ENCODE peak calls at places on chromosomes 13 and 19, in ten cellular contexts. H is body of pancreas, I is cardiac fibroblast, Y is fibroblast of lung, L is breast epithelium, K is heart left ventricle, G is endothelial cell of umbilical vein, U is AG04450, X is astrocyte of the spinal cord, F is ascending aorta. A is an unnamed sample.

GRCh38 chr19:56140583-56141415 is at the start of gene ZNF444:
- DNase-seq in U (peak), K (peak), F (peak), X (peak), L (peak), G (peak), Y (peak), I (peak), H (peak), A (peak)

GRCh38 chr19:46351241-46352041 is 4.6 kb downstream of the PPP5C start:
- DNase-seq in K (peak), I (peak), X (peak), Y (peak), G (peak), L (no peak), U (no peak), F (peak), H (peak), A (peak)

GRCh38 chr13:40379794-40380608 is 286.4 kb downstream of the FOXO1 start:
- DNase-seq in Y (no peak), F (no peak), U (no peak), L (no peak), X (no peak), K (no peak), G (no peak), I (no peak), H (no peak), A (no peak)

GRCh38 chr13:48567521-48568331 is 34.8 kb upstream of the RCBTB2 start:
- DNase-seq in I (peak), K (no peak), H (no peak), U (no peak), X (no peak), Y (peak), L (no peak), F (no peak), G (peak), A (peak)

GRCh38 chr13:109400625-109401257 is 385.6 kb downstream of the IRS2 start:
- DNase-seq in I (no peak), K (peak), Y (no peak), G (no peak), X (no peak), L (no peak), F (no peak), H (no peak), U (no peak), A (no peak)

GRCh38 chr13:85536706-85537105 is 262.5 kb downstream of the SLITRK6 start:
- DNase-seq in L (no peak), K (no peak), H (no peak), X (no peak), F (no peak), I (no peak), U (no peak), G (no peak), Y (peak), A (no peak)

GRCh38 chr13:108968566-108968965 is 339.2 kb downstream of the MYO16 start:
- DNase-seq in G (no peak), Y (no peak), L (no peak), F (no peak), U (no peak), H (no peak), K (no peak), X (no peak), I (no peak), A (no peak)

GRCh38 chr13:60244381-60244780 is 80.7 kb upstream of the DIAPH3 start:
- DNase-seq in K (no peak), L (no peak), I (no peak), U (no peak), H (no peak), Y (no peak), F (no peak), X (no peak), G (no peak), A (no peak)

GRCh38 chr19:37905936-37906867 is at the start of gene WDR87:
- DNase-seq in U (no peak), Y (no peak), H (peak), G (no peak), L (peak), K (peak), X (peak), F (no peak), I (peak), A (no peak)

GRCh38 chr19:18194554-18195238 is 1.7 kb downstream of the MPV17L2 start:
- DNase-seq in F (no peak), L (no peak), Y (peak), I (no peak), H (peak), K (no peak), G (peak), X (peak), U (no peak), A (peak)

GRCh38 chr19:55385236-55385748 is 440 bp upstream of the RPL28 start:
- DNase-seq in K (peak), X (peak), G (peak), H (peak), L (peak), U (peak), Y (peak), F (peak), I (peak), A (peak)

GRCh38 chr19:17086129-17086528 is 10.6 kb downstream of the MYO9B start:
- DNase-seq in G (no peak), F (no peak), U (no peak), K (no peak), L (no peak), H (no peak), I (no peak), Y (no peak), X (no peak), A (no peak)

GRCh38 chr19:37920591-37921450 is 13.8 kb downstream of the SIPA1L3 start:
- DNase-seq in F (no peak), U (no peak), I (no peak), L (no peak), Y (no peak), H (peak), K (no peak), X (no peak), G (no peak), A (no peak)

GRCh38 chr19:38910488-38910887 is 1.5 kb downstream of the CCER2 start:
- DNase-seq in H (no peak), Y (no peak), K (no peak), X (no peak), U (no peak), G (no peak), I (no peak), F (no peak), L (no peak), A (no peak)

GRCh38 chr13:28268800-28269223 is 130.5 kb downstream of the PAN3 start:
- DNase-seq in K (no peak), L (no peak), U (no peak), X (no peak), I (no peak), F (no peak), G (no peak), Y (no peak), H (no peak), A (no peak)

GRCh38 chr19:51783373-51783772 is 11.6 kb upstream of the FPR3 start:
- DNase-seq in Y (no peak), L (no peak), I (peak), G (no peak), X (no peak), U (no peak), H (no peak), F (no peak), K (no peak), A (peak)

GRCh38 chr19:42295831-42296525 is 6.0 kb upstream of the PRR19 start:
- DNase-seq in K (peak), Y (peak), L (peak), F (peak), U (no peak), X (peak), I (peak), H (peak), G (peak), A (peak)

GRCh38 chr19:56710437-56710836 is 38.9 kb upstream of the ZNF835 start:
- DNase-seq in L (no peak), F (no peak), K (no peak), H (no peak), Y (no peak), G (no peak), X (no peak), I (no peak), U (no peak), A (no peak)

GRCh38 chr13:73141292-73141771 is 82.5 kb downstream of the KLF5 start:
- DNase-seq in X (peak), G (peak), L (no peak), U (no peak), I (peak), K (no peak), Y (peak), H (peak), F (no peak), A (no peak)

GRCh38 chr19:39128511-39129079 is 3.0 kb downstream of the PAK4 start:
- DNase-seq in F (no peak), X (no peak), K (no peak), Y (no peak), L (no peak), I (no peak), U (no peak), G (no peak), H (no peak), A (no peak)

GRCh38 chr13:72692884-72693514 is 34.4 kb downstream of the MZT1 start:
- DNase-seq in G (no peak), H (no peak), I (no peak), K (no peak), X (no peak), L (no peak), Y (no peak), U (no peak), F (no peak), A (no peak)

GRCh38 chr19:35689836-35690235 is 14.5 kb upstream of the ZBTB32 start:
- DNase-seq in U (no peak), G (no peak), H (peak), F (no peak), X (no peak), L (no peak), Y (no peak), I (no peak), K (no peak), A (peak)

GRCh38 chr13:66969291-66969690 is 260.8 kb downstream of the PCDH9 start:
- DNase-seq in K (no peak), X (no peak), I (no peak), F (no peak), U (no peak), G (no peak), L (no peak), H (no peak), Y (no peak), A (no peak)

GRCh38 chr19:45973564-45974338 is at the start of gene NOVA2:
- DNase-seq in U (no peak), H (peak), G (peak), K (peak), L (no peak), Y (peak), I (peak), X (peak), F (peak), A (peak)

GRCh38 chr13:42041684-42042035 is 6.8 kb upstream of the DGKH start:
- DNase-seq in U (no peak), K (peak), Y (peak), L (peak), H (peak), I (peak), F (peak), X (peak), G (no peak), A (peak)

GRCh38 chr19:16303755-16304154 is 20.9 kb upstream of the KLF2 start:
- DNase-seq in Y (no peak), H (no peak), F (no peak), G (peak), K (no peak), I (peak), X (no peak), L (no peak), U (no peak), A (peak)

GRCh38 chr19:49210108-49210900 is 52.7 kb downstream of the TRPM4 start:
- DNase-seq in X (peak), F (no peak), U (no peak), K (no peak), I (peak), H (peak), G (peak), L (no peak), Y (peak), A (no peak)

GRCh38 chr13:33123066-33123940 is 107.1 kb downstream of the KL start:
- DNase-seq in U (no peak), Y (peak), L (no peak), F (peak), K (peak), H (no peak), G (peak), X (no peak), I (no peak), A (peak)

GRCh38 chr19:36215276-36216171 is 618 bp downstream of the ZNF146 start:
- DNase-seq in F (no peak), I (peak), H (no peak), G (peak), X (peak), U (no peak), K (no peak), Y (peak), L (no peak), A (peak)

GRCh38 chr19:2575734-2576481 is 100.0 kb downstream of the GADD45B start:
- DNase-seq in U (peak), K (peak), Y (peak), L (peak), G (no peak), H (peak), I (peak), F (peak), X (peak), A (peak)
- TF ChIP-seq CTCF in U (no peak), K (no peak), Y (no peak), L (no peak), G (no peak), H (no peak), I (no peak), F (peak), X (no peak), A (no peak)

DNA sequence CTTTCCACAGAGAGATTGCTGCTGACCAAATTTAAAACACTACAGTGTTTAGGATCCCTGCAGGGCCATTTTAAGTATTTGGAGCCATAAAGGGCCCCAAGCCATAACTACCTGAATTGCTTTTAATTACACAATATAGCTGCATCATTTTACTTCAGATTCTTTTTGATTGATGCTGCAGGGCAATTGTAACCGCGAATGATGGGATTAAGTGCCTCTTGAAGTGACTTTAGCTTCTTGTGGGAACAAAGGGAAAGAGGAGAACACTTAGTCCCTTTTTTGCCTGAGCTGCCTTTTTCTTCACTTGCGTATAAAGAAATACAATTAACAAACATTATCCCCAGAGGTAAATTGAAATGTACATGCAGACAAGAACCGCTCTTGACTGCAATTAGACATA is 228.5 kb downstream of the ZIC5 start:
- DNase-seq in G (no peak), H (no peak), I (no peak), L (no peak), K (no peak), F (no peak), Y (no peak), U (no peak), X (no peak), A (no peak)
- H3K4me3 ChIP-seq in G (no peak), H (no peak), I (no peak), L (no peak), K (no peak), F (no peak), Y (no peak), U (no peak), X (no peak), A (no peak)

DNA sequence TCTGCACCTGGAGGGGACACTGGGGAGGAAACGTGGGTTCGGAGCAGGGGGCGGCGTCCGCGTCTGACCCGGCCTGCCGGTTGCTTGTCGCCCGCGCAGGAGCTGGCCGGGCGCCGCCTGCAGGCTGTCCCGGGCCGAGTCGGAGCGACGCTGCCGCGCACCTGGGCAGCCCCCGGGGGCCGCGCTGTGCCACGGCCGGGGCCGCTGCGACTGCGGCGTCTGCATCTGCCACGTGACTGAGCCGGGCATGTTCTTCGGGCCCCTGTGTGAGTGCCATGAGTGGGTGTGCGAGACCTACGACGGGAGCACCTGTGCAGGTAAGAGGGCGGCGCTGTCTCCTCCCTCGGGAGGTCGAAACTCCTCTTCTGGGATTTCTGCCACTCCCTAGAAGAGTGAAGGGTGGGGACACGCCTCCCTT is 1.3 kb downstream of the ITGBL1 start:
- DNase-seq in U (no peak), Y (no peak), L (no peak), I (no peak), G (peak), X (no peak), F (no peak), H (peak), K (no peak), A (no peak)
- TF ChIP-seq CTCF in U (no peak), Y (peak), L (no peak), I (no peak), G (peak), X (peak), F (peak), H (peak), K (peak), A (peak)

DNA sequence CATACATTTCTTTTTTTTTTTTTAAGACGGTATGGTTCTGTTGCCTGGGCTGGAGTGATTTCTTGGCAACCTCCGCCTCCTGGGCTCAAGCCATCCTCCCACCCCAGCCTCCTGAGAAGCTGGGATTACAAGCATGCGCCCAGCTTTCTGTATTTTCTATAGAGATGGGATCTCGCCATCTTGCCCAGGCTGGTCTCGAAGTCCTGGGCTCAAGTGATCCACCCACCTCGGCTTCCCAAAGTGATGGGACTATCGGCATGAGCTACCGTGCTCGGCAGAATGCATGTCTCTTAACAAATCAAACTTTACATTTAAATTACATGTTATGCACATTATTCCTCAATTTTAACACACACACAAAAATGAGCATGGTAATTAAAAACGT is 1.2 kb downstream of the NDUFA13 start:
- DNase-seq in F (no peak), K (no peak), H (no peak), I (no peak), X (no peak), U (no peak), L (no peak), G (no peak), Y (no peak), A (no peak)
- H3K4me3 ChIP-seq in F (peak), K (peak), H (no peak), I (peak), X (peak), U (peak), L (peak), G (no peak), Y (peak), A (peak)

DNA sequence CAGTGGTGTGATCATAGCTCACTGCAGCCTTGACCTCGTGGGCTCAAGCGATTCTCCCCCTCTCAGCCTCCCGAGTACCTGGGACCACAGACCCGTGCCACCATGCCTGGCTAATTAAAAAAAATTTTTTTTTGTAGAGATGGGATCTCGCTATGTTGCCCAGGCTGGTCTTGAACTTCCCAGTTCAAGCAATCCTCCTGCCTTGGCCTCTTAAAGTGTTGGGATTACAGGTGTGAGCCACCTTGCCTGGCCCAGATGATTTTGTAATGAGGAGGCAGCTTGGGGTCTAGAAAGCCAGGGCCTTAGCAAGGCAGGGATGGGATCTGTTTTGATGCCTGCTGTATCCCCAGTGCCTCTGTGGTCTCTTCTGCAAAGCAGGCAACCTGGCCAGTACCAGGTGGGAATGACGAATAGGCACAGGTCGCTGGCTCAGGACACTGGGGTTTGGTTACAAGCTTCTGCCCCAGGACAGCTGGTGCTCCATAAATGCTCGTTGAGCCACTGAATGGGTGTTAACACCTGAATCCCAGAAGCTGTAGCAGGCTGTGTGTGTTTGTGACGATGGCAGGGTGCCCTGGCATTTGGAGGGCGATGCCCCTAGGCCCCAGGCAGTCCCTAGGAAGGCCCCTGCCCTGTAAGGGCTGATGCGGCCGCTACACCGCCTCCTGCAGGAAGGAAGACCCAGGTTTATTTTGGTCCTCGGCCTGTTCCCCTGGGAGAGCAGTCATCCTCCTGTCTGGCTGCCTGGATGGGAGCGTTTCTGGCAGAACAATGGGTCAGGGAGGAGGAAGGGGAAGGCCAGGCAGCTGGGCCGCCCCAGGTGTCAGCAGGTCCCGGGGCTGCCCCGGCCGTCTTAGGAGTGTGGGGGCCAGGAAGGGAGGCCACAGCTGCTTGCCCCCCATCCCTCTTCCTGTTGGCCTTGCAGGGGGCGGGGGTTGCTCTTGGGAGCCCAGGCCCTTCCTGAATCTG is 8.6 kb downstream of the TNFAIP8L1 start:
- DNase-seq in X (no peak), H (peak), F (no peak), K (peak), U (no peak), L (no peak), I (peak), G (peak), Y (no peak), A (no peak)
- TF ChIP-seq CTCF in X (peak), H (no peak), F (no peak), K (peak), U (no peak), L (no peak), I (peak), G (peak), Y (no peak), A (peak)

DNA sequence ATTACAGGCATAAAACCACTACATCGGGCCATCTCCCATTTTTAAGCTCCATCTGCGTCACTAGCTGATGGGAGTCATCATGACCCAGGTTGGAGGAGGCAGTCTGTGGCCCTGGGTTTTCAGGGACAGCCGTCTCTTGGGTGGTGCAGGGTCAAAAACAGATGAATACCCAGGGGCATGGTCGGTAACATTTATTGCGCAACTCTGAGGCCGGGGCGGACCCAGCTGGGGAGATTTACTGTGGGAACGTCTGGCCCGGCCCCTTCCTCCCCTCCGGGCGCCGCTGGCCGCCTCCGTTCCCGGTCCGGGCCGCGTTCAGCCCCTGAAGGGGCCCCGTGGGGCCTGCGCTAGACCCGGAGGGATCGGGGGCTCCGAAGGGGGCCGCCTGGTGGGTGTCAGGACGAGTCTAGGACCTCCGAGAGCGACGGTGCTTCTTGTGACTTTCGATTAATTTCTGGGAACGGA is 1.3 kb upstream of the RGL3 start:
- DNase-seq in H (peak), L (no peak), I (peak), G (no peak), Y (peak), K (peak), F (peak), U (no peak), X (no peak), A (peak)
- H3K4me3 ChIP-seq in H (no peak), L (peak), I (peak), G (no peak), Y (peak), K (peak), F (peak), U (peak), X (no peak), A (peak)

GRCh38 chr13:81957121-81957520 is 1616.2 kb upstream of the SPRY2 start:
- DNase-seq in I (no peak), H (no peak), F (no peak), X (no peak), G (no peak), Y (no peak), U (no peak), L (no peak), K (no peak), A (no peak)
- TF ChIP-seq CTCF in I (no peak), H (no peak), F (no peak), X (no peak), G (no peak), Y (no peak), U (no peak), L (no peak), K (no peak), A (no peak)